ENCODE peak calls at places on chromosomes 1 and 21, in seven cellular contexts. One of them, this sample, is unnamed.

GRCh38 chr1:35748326-35748725 is 21.5 kb downstream of the CLSPN start:
- DNase-seq in substantia nigra: no peak
- DNase-seq in stimulated activated CD8-positive, alpha-beta memory T cell treated with anti-CD3 and anti-CD28 coated beads, Interleukin-4, amount 100 ng/mL, for 1 hour: no peak
- DNase-seq in HuH-7: no peak
- DNase-seq in heart right ventricle: no peak
- DNase-seq in endothelial cell: no peak
- DNase-seq in NCI-H1092: no peak
- DNase-seq in this sample: no peak

GRCh38 chr1:111960971-111961370 is 28.5 kb downstream of the KCND3 start:
- DNase-seq in endothelial cell: no peak
- DNase-seq in stimulated activated CD8-positive, alpha-beta memory T cell treated with anti-CD3 and anti-CD28 coated beads, Interleukin-4, amount 100 ng/mL, for 1 hour: no peak
- DNase-seq in substantia nigra: peak; percentile 15
- DNase-seq in NCI-H1092: peak; percentile 76
- DNase-seq in HuH-7: no peak
- DNase-seq in heart right ventricle: no peak
- DNase-seq in this sample: no peak

GRCh38 chr21:37848721-37849490 is 67.4 kb downstream of the KCNJ6 start:
- DNase-seq in heart right ventricle: no peak
- DNase-seq in endothelial cell: no peak
- DNase-seq in substantia nigra: no peak
- DNase-seq in NCI-H1092: no peak
- DNase-seq in stimulated activated CD8-positive, alpha-beta memory T cell treated with anti-CD3 and anti-CD28 coated beads, Interleukin-4, amount 100 ng/mL, for 1 hour: no peak
- DNase-seq in HuH-7: no peak
- DNase-seq in this sample: no peak

GRCh38 chr1:154583691-154584212 is 16.2 kb downstream of the CHRNB2 start:
- DNase-seq in endothelial cell: no peak
- DNase-seq in HuH-7: no peak
- DNase-seq in stimulated activated CD8-positive, alpha-beta memory T cell treated with anti-CD3 and anti-CD28 coated beads, Interleukin-4, amount 100 ng/mL, for 1 hour: no peak
- DNase-seq in heart right ventricle: no peak
- DNase-seq in substantia nigra: no peak
- DNase-seq in NCI-H1092: no peak
- DNase-seq in this sample: no peak

GRCh38 chr1:92085727-92086126 is 5.6 kb downstream of the BTBD8 start:
- DNase-seq in heart right ventricle: no peak
- DNase-seq in substantia nigra: no peak
- DNase-seq in endothelial cell: no peak
- DNase-seq in NCI-H1092: no peak
- DNase-seq in stimulated activated CD8-positive, alpha-beta memory T cell treated with anti-CD3 and anti-CD28 coated beads, Interleukin-4, amount 100 ng/mL, for 1 hour: no peak
- DNase-seq in HuH-7: no peak
- DNase-seq in this sample: no peak

GRCh38 chr1:26993237-26994019 is at the start of gene TRNP1:
- DNase-seq in endothelial cell: peak; percentile 57
- DNase-seq in substantia nigra: peak; percentile 46
- DNase-seq in heart right ventricle: peak; percentile 82
- DNase-seq in NCI-H1092: peak; percentile 73
- DNase-seq in HuH-7: peak; percentile 95
- DNase-seq in stimulated activated CD8-positive, alpha-beta memory T cell treated with anti-CD3 and anti-CD28 coated beads, Interleukin-4, amount 100 ng/mL, for 1 hour: peak; percentile 16
- DNase-seq in this sample: peak; percentile 9

GRCh38 chr1:78468511-78468910 is 22.3 kb upstream of the PTGFR start:
- DNase-seq in NCI-H1092: no peak
- DNase-seq in heart right ventricle: no peak
- DNase-seq in stimulated activated CD8-positive, alpha-beta memory T cell treated with anti-CD3 and anti-CD28 coated beads, Interleukin-4, amount 100 ng/mL, for 1 hour: no peak
- DNase-seq in HuH-7: no peak
- DNase-seq in substantia nigra: no peak
- DNase-seq in endothelial cell: no peak
- DNase-seq in this sample: no peak

GRCh38 chr1:200131551-200132125 is 104.1 kb downstream of the NR5A2 start:
- DNase-seq in NCI-H1092: no peak
- DNase-seq in substantia nigra: no peak
- DNase-seq in endothelial cell: no peak
- DNase-seq in HuH-7: no peak
- DNase-seq in heart right ventricle: no peak
- DNase-seq in stimulated activated CD8-positive, alpha-beta memory T cell treated with anti-CD3 and anti-CD28 coated beads, Interleukin-4, amount 100 ng/mL, for 1 hour: no peak
- DNase-seq in this sample: no peak

GRCh38 chr1:155008015-155008941 is 5.7 kb downstream of the ZBTB7B start:
- DNase-seq in stimulated activated CD8-positive, alpha-beta memory T cell treated with anti-CD3 and anti-CD28 coated beads, Interleukin-4, amount 100 ng/mL, for 1 hour: no peak
- DNase-seq in substantia nigra: no peak
- DNase-seq in NCI-H1092: no peak
- DNase-seq in heart right ventricle: no peak
- DNase-seq in endothelial cell: no peak
- DNase-seq in HuH-7: no peak
- DNase-seq in this sample: no peak

GRCh38 chr1:36089393-36090121 is 865 bp downstream of the ADPRS start:
- DNase-seq in NCI-H1092: no peak
- DNase-seq in substantia nigra: no peak
- DNase-seq in endothelial cell: no peak
- DNase-seq in stimulated activated CD8-positive, alpha-beta memory T cell treated with anti-CD3 and anti-CD28 coated beads, Interleukin-4, amount 100 ng/mL, for 1 hour: no peak
- DNase-seq in heart right ventricle: no peak
- DNase-seq in HuH-7: no peak
- DNase-seq in this sample: no peak

GRCh38 chr21:45990049-45990711 is 8.6 kb downstream of the COL6A1 start:
- DNase-seq in endothelial cell: peak; percentile 2
- DNase-seq in heart right ventricle: peak; percentile 14
- DNase-seq in substantia nigra: no peak
- DNase-seq in NCI-H1092: no peak
- DNase-seq in stimulated activated CD8-positive, alpha-beta memory T cell treated with anti-CD3 and anti-CD28 coated beads, Interleukin-4, amount 100 ng/mL, for 1 hour: no peak
- DNase-seq in HuH-7: no peak
- DNase-seq in this sample: no peak

GRCh38 chr1:27391511-27392095 is 819 bp upstream of the GPR3 start:
- DNase-seq in stimulated activated CD8-positive, alpha-beta memory T cell treated with anti-CD3 and anti-CD28 coated beads, Interleukin-4, amount 100 ng/mL, for 1 hour: no peak
- DNase-seq in heart right ventricle: no peak
- DNase-seq in HuH-7: no peak
- DNase-seq in NCI-H1092: peak; percentile 48
- DNase-seq in endothelial cell: no peak
- DNase-seq in substantia nigra: no peak
- DNase-seq in this sample: no peak

GRCh38 chr1:215118081-215118480 is 35.5 kb downstream of the KCNK2 start:
- DNase-seq in stimulated activated CD8-positive, alpha-beta memory T cell treated with anti-CD3 and anti-CD28 coated beads, Interleukin-4, amount 100 ng/mL, for 1 hour: no peak
- DNase-seq in HuH-7: no peak
- DNase-seq in endothelial cell: no peak
- DNase-seq in NCI-H1092: no peak
- DNase-seq in heart right ventricle: no peak
- DNase-seq in substantia nigra: no peak
- DNase-seq in this sample: no peak

GRCh38 chr1:96329121-96329520 is 392.5 kb upstream of the PTBP2 start:
- DNase-seq in heart right ventricle: no peak
- DNase-seq in HuH-7: no peak
- DNase-seq in stimulated activated CD8-positive, alpha-beta memory T cell treated with anti-CD3 and anti-CD28 coated beads, Interleukin-4, amount 100 ng/mL, for 1 hour: no peak
- DNase-seq in NCI-H1092: no peak
- DNase-seq in endothelial cell: no peak
- DNase-seq in substantia nigra: no peak
- DNase-seq in this sample: no peak

GRCh38 chr1:172487550-172487949 is 43.7 kb upstream of the PIGC start:
- DNase-seq in substantia nigra: no peak
- DNase-seq in HuH-7: no peak
- DNase-seq in endothelial cell: no peak
- DNase-seq in heart right ventricle: no peak
- DNase-seq in NCI-H1092: no peak
- DNase-seq in stimulated activated CD8-positive, alpha-beta memory T cell treated with anti-CD3 and anti-CD28 coated beads, Interleukin-4, amount 100 ng/mL, for 1 hour: no peak
- DNase-seq in this sample: no peak

GRCh38 chr1:47412437-47412836 is 3.6 kb upstream of the FOXE3 start:
- DNase-seq in HuH-7: no peak
- DNase-seq in endothelial cell: no peak
- DNase-seq in stimulated activated CD8-positive, alpha-beta memory T cell treated with anti-CD3 and anti-CD28 coated beads, Interleukin-4, amount 100 ng/mL, for 1 hour: no peak
- DNase-seq in NCI-H1092: no peak
- DNase-seq in heart right ventricle: no peak
- DNase-seq in substantia nigra: no peak
- DNase-seq in this sample: no peak

GRCh38 chr1:36986241-36986955 is 47.9 kb downstream of the GRIK3 start:
- DNase-seq in HuH-7: no peak
- DNase-seq in stimulated activated CD8-positive, alpha-beta memory T cell treated with anti-CD3 and anti-CD28 coated beads, Interleukin-4, amount 100 ng/mL, for 1 hour: no peak
- DNase-seq in substantia nigra: no peak
- DNase-seq in NCI-H1092: no peak
- DNase-seq in heart right ventricle: no peak
- DNase-seq in endothelial cell: no peak
- DNase-seq in this sample: no peak

GRCh38 chr1:54791880-54792522 is 9.1 kb downstream of the TTC22 start:
- DNase-seq in heart right ventricle: no peak
- DNase-seq in NCI-H1092: no peak
- DNase-seq in HuH-7: peak; percentile 62
- DNase-seq in endothelial cell: peak; percentile 53
- DNase-seq in stimulated activated CD8-positive, alpha-beta memory T cell treated with anti-CD3 and anti-CD28 coated beads, Interleukin-4, amount 100 ng/mL, for 1 hour: no peak
- DNase-seq in substantia nigra: no peak
- DNase-seq in this sample: no peak

GRCh38 chr1:209937996-209938959 is at the start of gene SYT14:
- DNase-seq in endothelial cell: peak; percentile 70
- DNase-seq in HuH-7: no peak
- DNase-seq in substantia nigra: no peak
- DNase-seq in NCI-H1092: peak; percentile 76
- DNase-seq in stimulated activated CD8-positive, alpha-beta memory T cell treated with anti-CD3 and anti-CD28 coated beads, Interleukin-4, amount 100 ng/mL, for 1 hour: no peak
- DNase-seq in heart right ventricle: no peak
- DNase-seq in this sample: no peak

GRCh38 chr1:11473635-11474034 is 5.3 kb upstream of the DISP3 start:
- DNase-seq in substantia nigra: no peak
- DNase-seq in NCI-H1092: no peak
- DNase-seq in heart right ventricle: no peak
- DNase-seq in endothelial cell: peak; percentile 66
- DNase-seq in stimulated activated CD8-positive, alpha-beta memory T cell treated with anti-CD3 and anti-CD28 coated beads, Interleukin-4, amount 100 ng/mL, for 1 hour: no peak
- DNase-seq in HuH-7: peak; percentile 73
- DNase-seq in this sample: no peak

GRCh38 chr1:37752583-37753471 is 12.1 kb downstream of the EPHA10 start:
- DNase-seq in NCI-H1092: peak; percentile 39
- DNase-seq in stimulated activated CD8-positive, alpha-beta memory T cell treated with anti-CD3 and anti-CD28 coated beads, Interleukin-4, amount 100 ng/mL, for 1 hour: no peak
- DNase-seq in heart right ventricle: no peak
- DNase-seq in HuH-7: peak; percentile 62
- DNase-seq in endothelial cell: peak; percentile 49
- DNase-seq in substantia nigra: no peak
- DNase-seq in this sample: no peak